ENCODE peak calls at places on chromosomes 5 and 9, in nine cellular contexts. W, N, Q, M, I, Y, L, E and F are unnamed samples.

GRCh38 chr9:36144322-36145206 is 8.0 kb downstream of the GLIPR2 start:
- DNase-seq in W (no peak), N (no peak), Q (no peak), M (peak; percentile 52), I (no peak), Y (no peak), L (no peak), E (peak; percentile 43), F (peak; percentile 87)

GRCh38 chr5:64557911-64558310 is 52.1 kb downstream of the RGS7BP start:
- DNase-seq in W (no peak), N (no peak), Q (no peak), M (no peak), I (no peak), Y (no peak), L (no peak), E (no peak), F (no peak)

GRCh38 chr9:19155106-19155999 is 28.1 kb upstream of the PLIN2 start:
- DNase-seq in W (no peak), N (no peak), Q (no peak), M (peak; percentile 26), I (no peak), Y (no peak), L (no peak), E (peak; percentile 23), F (peak; percentile 2)

GRCh38 chr9:5524090-5524489 is 13.8 kb downstream of the PDCD1LG2 start:
- DNase-seq in W (no peak), N (no peak), Q (no peak), M (no peak), I (no peak), Y (no peak), L (no peak), E (no peak), F (no peak)

GRCh38 chr9:114488398-114489129 is 16.7 kb downstream of the WHRN start:
- DNase-seq in W (no peak), N (no peak), Q (no peak), M (no peak), I (no peak), Y (no peak), L (no peak), E (peak; percentile 41), F (no peak)

GRCh38 chr5:65749956-65750355 is 28.0 kb downstream of the NLN start:
- DNase-seq in W (no peak), N (no peak), Q (no peak), M (no peak), I (no peak), Y (no peak), L (no peak), E (no peak), F (no peak)

GRCh38 chr5:176500511-176500910 is 36.7 kb downstream of the RNF44 start:
- DNase-seq in W (no peak), N (no peak), Q (no peak), M (no peak), I (no peak), Y (no peak), L (no peak), E (no peak), F (no peak)

GRCh38 chr5:62576570-62577172 is 1.9 kb upstream of the LRRC70 start:
- DNase-seq in W (no peak), N (no peak), Q (no peak), M (no peak), I (no peak), Y (no peak), L (no peak), E (no peak), F (no peak)

GRCh38 chr5:14365831-14366435 is 215.7 kb upstream of the OTULINL start:
- DNase-seq in W (no peak), N (no peak), Q (no peak), M (no peak), I (no peak), Y (no peak), L (no peak), E (no peak), F (no peak)